ENCODE peak calls at places on chromosome 3, in six cellular contexts. W is retinal pigment epithelial cell, O is tibial nerve, Q is osteocyte, B is prostate gland, P is AG10803. M is an unnamed sample.

GRCh38 chr3:170425491-170426239 is 7.0 kb downstream of the CLDN11 start:
- DNase-seq in W (no peak), O (no peak), Q (no peak), B (no peak), P (no peak), M (no peak)

GRCh38 chr3:42123012-42123581 is 31.9 kb downstream of the TRAK1 start:
- DNase-seq in W (no peak), O (no peak), Q (no peak), B (peak), P (peak), M (peak)

GRCh38 chr3:106794442-106794841 is 582.8 kb upstream of the CCDC54 start:
- DNase-seq in W (no peak), O (no peak), Q (no peak), B (no peak), P (no peak), M (no peak)

GRCh38 chr3:29453278-29453961 is 172.5 kb downstream of the RBMS3 start:
- DNase-seq in W (no peak), O (no peak), Q (no peak), B (peak), P (no peak), M (no peak)

GRCh38 chr3:127159547-127159946 is 33.4 kb upstream of the PRR23E start:
- DNase-seq in W (no peak), O (no peak), Q (no peak), B (no peak), P (no peak), M (no peak)

GRCh38 chr3:34388836-34389235 is 590.4 kb downstream of the PDCD6IP start:
- DNase-seq in W (no peak), O (no peak), Q (no peak), B (no peak), P (no peak), M (no peak)

GRCh38 chr3:71921036-71921435 is 136.1 kb upstream of the PROK2 start:
- DNase-seq in W (no peak), O (no peak), Q (no peak), B (no peak), P (no peak), M (no peak)

GRCh38 chr3:122183893-122184590 is 574 bp downstream of the CASR start:
- DNase-seq in W (no peak), O (no peak), Q (no peak), B (no peak), P (no peak), M (no peak)

GRCh38 chr3:27147215-27147614 is 222.0 kb downstream of the NEK10 start:
- DNase-seq in W (no peak), O (no peak), Q (no peak), B (no peak), P (no peak), M (peak)

GRCh38 chr3:170598091-170598502 is 12.2 kb upstream of the SLC7A14 start:
- DNase-seq in W (no peak), O (no peak), Q (no peak), B (no peak), P (no peak), M (no peak)

GRCh38 chr3:69805491-69805890 is 66.2 kb downstream of the MITF start:
- DNase-seq in W (no peak), O (no peak), Q (no peak), B (no peak), P (no peak), M (no peak)

GRCh38 chr3:144770813-144771400 is 799.3 kb downstream of the DIPK2A start:
- DNase-seq in W (peak), O (peak), Q (no peak), B (no peak), P (peak), M (no peak)

GRCh38 chr3:193819117-193819978 is 226.3 kb downstream of the OPA1 start:
- DNase-seq in W (no peak), O (no peak), Q (no peak), B (no peak), P (no peak), M (no peak)

GRCh38 chr3:169367016-169367415 is 296.5 kb downstream of the MECOM start:
- DNase-seq in W (no peak), O (no peak), Q (no peak), B (no peak), P (no peak), M (no peak)

GRCh38 chr3:149382091-149382467 is 4.6 kb upstream of the TM4SF1 start:
- DNase-seq in W (peak), O (no peak), Q (no peak), B (no peak), P (peak), M (peak)

GRCh38 chr3:42493126-42493797 is 9.2 kb upstream of the VIPR1 start:
- DNase-seq in W (no peak), O (no peak), Q (peak), B (no peak), P (no peak), M (no peak)

GRCh38 chr3:39644176-39644575 is 165.2 kb upstream of the MYRIP start:
- DNase-seq in W (no peak), O (no peak), Q (no peak), B (no peak), P (peak), M (peak)

GRCh38 chr3:112116777-112117186 is 16.3 kb downstream of the GCSAM start:
- DNase-seq in W (no peak), O (no peak), Q (no peak), B (no peak), P (no peak), M (no peak)

GRCh38 chr3:126546013-126546412 is 12.7 kb downstream of the C3orf22 start:
- DNase-seq in W (no peak), O (no peak), Q (peak), B (no peak), P (no peak), M (no peak)

GRCh38 chr3:30258426-30259392 is 347.7 kb upstream of the TGFBR2 start:
- DNase-seq in W (no peak), O (no peak), Q (no peak), B (no peak), P (no peak), M (no peak)

GRCh38 chr3:192444096-192444790 is 283.1 kb downstream of the FGF12 start:
- DNase-seq in W (peak), O (peak), Q (peak), B (peak), P (peak), M (peak)

GRCh38 chr3:196517919-196518318 is 2.8 kb upstream of the SMCO1 start:
- DNase-seq in W (no peak), O (no peak), Q (no peak), B (no peak), P (no peak), M (no peak)

GRCh38 chr3:79928687-79929408 is 161.1 kb upstream of the ROBO1 start:
- DNase-seq in W (no peak), O (no peak), Q (no peak), B (no peak), P (no peak), M (no peak)

GRCh38 chr3:123155471-123156011 is 46.2 kb upstream of the SEC22A start:
- DNase-seq in W (peak), O (no peak), Q (peak), B (no peak), P (no peak), M (no peak)

GRCh38 chr3:61530355-61530754 is 31.0 kb upstream of the PTPRG start:
- DNase-seq in W (peak), O (peak), Q (no peak), B (no peak), P (peak), M (peak)

GRCh38 chr3:41175365-41175764 is 23.9 kb upstream of the CTNNB1 start:
- DNase-seq in W (no peak), O (no peak), Q (no peak), B (no peak), P (peak), M (no peak)

GRCh38 chr3:150184426-150185071 is 213.9 kb upstream of the PFN2 start:
- DNase-seq in W (no peak), O (no peak), Q (no peak), B (no peak), P (peak), M (peak)

GRCh38 chr3:111080357-111080937 is 8.8 kb downstream of the NECTIN3 start:
- DNase-seq in W (peak), O (no peak), Q (no peak), B (no peak), P (peak), M (peak)

GRCh38 chr3:116517308-116517707 is 72.0 kb upstream of the LSAMP start:
- DNase-seq in W (no peak), O (no peak), Q (no peak), B (no peak), P (peak), M (no peak)
- TF ChIP-seq CTCF in W (peak), O (no peak), Q (peak), B (no peak), P (peak), M (peak)

GRCh38 chr3:187833375-187833774 is 88.1 kb upstream of the BCL6 start:
- DNase-seq in W (no peak), O (no peak), Q (no peak), B (no peak), P (no peak), M (no peak)

GRCh38 chr3:187833799-187834578 is 88.7 kb upstream of the BCL6 start:
- DNase-seq in W (no peak), O (no peak), Q (no peak), B (no peak), P (no peak), M (no peak)

GRCh38 chr3:187830181-187830580 is 84.9 kb upstream of the BCL6 start:
- DNase-seq in W (no peak), O (no peak), Q (peak), B (no peak), P (no peak), M (no peak)

GRCh38 chr3:187831125-187832051 is 86.1 kb upstream of the BCL6 start:
- DNase-seq in W (no peak), O (no peak), Q (peak), B (no peak), P (no peak), M (no peak)

DNA sequence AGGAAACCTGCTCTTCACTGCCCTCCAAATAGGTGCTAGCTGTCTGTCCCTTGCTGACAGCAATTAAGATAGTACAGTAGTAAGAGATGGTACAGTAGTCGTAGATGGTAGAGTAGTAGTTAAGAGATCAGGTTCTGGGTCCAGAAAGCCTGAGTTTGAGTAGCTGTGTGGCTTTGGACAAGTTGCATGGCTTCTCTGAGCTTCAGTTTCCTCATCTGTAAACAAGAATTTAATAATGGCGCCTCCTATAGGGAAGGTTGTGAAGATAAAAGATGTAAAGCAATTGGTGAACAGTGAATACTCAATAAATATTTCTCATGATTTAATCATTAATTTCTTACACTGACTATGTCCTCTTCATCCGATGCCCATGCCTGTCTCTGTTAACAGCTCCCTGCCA is 86.9 kb upstream of the BCL6 start:
- DNase-seq in W (no peak), O (no peak), Q (no peak), B (no peak), P (no peak), M (no peak)
- TF ChIP-seq CTCF in W (no peak), O (no peak), Q (no peak), B (no peak), P (no peak), M (peak)

GRCh38 chr3:14113964-14114667 is 10.6 kb downstream of the CHCHD4 start:
- DNase-seq in W (no peak), O (no peak), Q (no peak), B (no peak), P (no peak), M (no peak)
- TF ChIP-seq CTCF in W (peak), O (no peak), Q (peak), B (peak), P (peak), M (peak)

DNA sequence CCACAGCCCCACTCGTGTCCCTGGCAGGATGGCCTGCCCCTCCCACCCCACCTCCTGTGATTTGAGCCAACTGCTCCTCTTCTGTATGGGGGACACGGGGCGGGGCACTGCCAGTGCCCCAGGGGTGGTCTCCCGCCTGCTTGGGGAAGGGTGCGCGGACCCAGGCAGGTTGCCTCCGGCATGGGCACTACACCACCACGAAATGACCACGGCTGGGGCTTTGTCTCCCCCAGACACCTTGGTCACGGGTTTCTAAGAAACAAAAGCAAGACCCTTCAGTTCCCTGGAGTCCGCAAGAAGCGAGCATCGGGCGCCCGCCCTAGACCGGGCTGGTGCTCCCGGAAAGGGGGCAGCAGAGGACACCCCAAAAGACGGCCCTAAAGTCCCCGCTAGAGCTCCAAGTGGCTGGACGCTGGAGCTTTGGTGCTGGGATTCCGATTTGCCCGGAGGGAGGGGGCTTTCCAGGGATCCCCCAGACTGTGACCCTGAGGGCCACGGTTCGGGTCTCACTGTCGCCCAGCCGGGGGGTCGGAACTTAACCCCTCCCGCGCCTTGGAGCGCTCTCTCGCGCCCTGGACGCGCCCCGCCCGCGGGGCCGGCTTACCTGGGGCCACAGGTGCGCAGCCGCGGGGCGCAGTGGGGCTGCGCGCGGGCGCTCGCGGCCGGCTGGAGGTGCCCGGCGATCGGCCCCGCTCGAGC is 219.5 kb upstream of the PRICKLE2 start:
- DNase-seq in W (no peak), O (no peak), Q (no peak), B (no peak), P (no peak), M (no peak)
- TF ChIP-seq CTCF in W (peak), O (no peak), Q (peak), B (no peak), P (peak), M (peak)

GRCh38 chr3:188041193-188041592 is 112.8 kb upstream of the LPP start:
- DNase-seq in W (no peak), O (no peak), Q (no peak), B (no peak), P (no peak), M (no peak)

GRCh38 chr3:188036375-188036985 is 117.5 kb upstream of the LPP start:
- DNase-seq in W (no peak), O (no peak), Q (no peak), B (peak), P (no peak), M (no peak)

GRCh38 chr3:188034989-188035388 is 119.0 kb upstream of the LPP start:
- DNase-seq in W (no peak), O (no peak), Q (no peak), B (no peak), P (no peak), M (no peak)

GRCh38 chr3:188037965-188038581 is 115.9 kb upstream of the LPP start:
- DNase-seq in W (no peak), O (no peak), Q (no peak), B (no peak), P (peak), M (no peak)

GRCh38 chr3:188037116-188037718 is 116.7 kb upstream of the LPP start:
- DNase-seq in W (no peak), O (no peak), Q (no peak), B (no peak), P (peak), M (peak)
- TF ChIP-seq CTCF in W (peak), O (peak), Q (peak), B (peak), P (peak), M (peak)

GRCh38 chr3:57949779-57950618 is 58.2 kb upstream of the FLNB start:
- DNase-seq in W (no peak), O (no peak), Q (no peak), B (no peak), P (peak), M (peak)
- TF ChIP-seq CTCF in W (peak), O (no peak), Q (peak), B (peak), P (peak), M (peak)

M was measured in HFFc6.